ENCODE peak calls at places on chromosome 2, in ten cellular contexts. One of them, this sample, is unnamed.

GRCh38 chr2:77018219-77018618 is 504.0 kb downstream of the LRRTM4 start:
- DNase-seq in H4: no peak
- DNase-seq in iris pigment epithelial cell: peak; percentile 42
- DNase-seq in GM04504: no peak
- DNase-seq in HT1080: no peak
- DNase-seq in activated T-helper 1 cell treated with anti-CD3 and anti-CD28 coated beads, Interleukin-2, amount 50 U/mL, for 16 hours: no peak
- DNase-seq in mammary epithelial cell: no peak
- DNase-seq in ACHN: peak; percentile 14
- DNase-seq in nucleus accumbens: no peak
- DNase-seq in astrocyte of the spinal cord: no peak
- DNase-seq in this sample: no peak

GRCh38 chr2:168424112-168424951 is 31.7 kb upstream of the CERS6 start:
- DNase-seq in GM04504: no peak
- DNase-seq in activated T-helper 1 cell treated with anti-CD3 and anti-CD28 coated beads, Interleukin-2, amount 50 U/mL, for 16 hours: no peak
- DNase-seq in iris pigment epithelial cell: peak; percentile 77
- DNase-seq in H4: no peak
- DNase-seq in nucleus accumbens: no peak
- DNase-seq in HT1080: peak; percentile 10
- DNase-seq in astrocyte of the spinal cord: peak; percentile 68
- DNase-seq in ACHN: no peak
- DNase-seq in mammary epithelial cell: no peak
- DNase-seq in this sample: no peak

GRCh38 chr2:217899231-217900009 is 103.4 kb downstream of the TNS1 start:
- DNase-seq in ACHN: peak; percentile 89
- DNase-seq in nucleus accumbens: no peak
- DNase-seq in HT1080: peak; percentile 91
- DNase-seq in H4: peak; percentile 78
- DNase-seq in GM04504: peak; percentile 76
- DNase-seq in activated T-helper 1 cell treated with anti-CD3 and anti-CD28 coated beads, Interleukin-2, amount 50 U/mL, for 16 hours: no peak
- DNase-seq in mammary epithelial cell: peak; percentile 76
- DNase-seq in astrocyte of the spinal cord: peak; percentile 67
- DNase-seq in iris pigment epithelial cell: peak; percentile 92
- DNase-seq in this sample: peak; percentile 54

GRCh38 chr2:29487967-29488550 is 372.8 kb downstream of the CLIP4 start:
- DNase-seq in nucleus accumbens: no peak
- DNase-seq in H4: no peak
- DNase-seq in iris pigment epithelial cell: peak; percentile 60
- DNase-seq in activated T-helper 1 cell treated with anti-CD3 and anti-CD28 coated beads, Interleukin-2, amount 50 U/mL, for 16 hours: no peak
- DNase-seq in HT1080: no peak
- DNase-seq in astrocyte of the spinal cord: no peak
- DNase-seq in GM04504: no peak
- DNase-seq in mammary epithelial cell: no peak
- DNase-seq in ACHN: no peak
- DNase-seq in this sample: no peak

GRCh38 chr2:187528042-187528441 is 26.2 kb downstream of the TFPI start:
- DNase-seq in activated T-helper 1 cell treated with anti-CD3 and anti-CD28 coated beads, Interleukin-2, amount 50 U/mL, for 16 hours: no peak
- DNase-seq in H4: no peak
- DNase-seq in nucleus accumbens: no peak
- DNase-seq in astrocyte of the spinal cord: no peak
- DNase-seq in mammary epithelial cell: no peak
- DNase-seq in HT1080: no peak
- DNase-seq in GM04504: no peak
- DNase-seq in ACHN: no peak
- DNase-seq in iris pigment epithelial cell: no peak
- DNase-seq in this sample: no peak

GRCh38 chr2:64888591-64889309 is 100.4 kb upstream of the SLC1A4 start:
- DNase-seq in HT1080: peak; percentile 71
- DNase-seq in H4: peak; percentile 40
- DNase-seq in nucleus accumbens: no peak
- DNase-seq in iris pigment epithelial cell: peak; percentile 70
- DNase-seq in GM04504: peak; percentile 32
- DNase-seq in ACHN: peak; percentile 78
- DNase-seq in mammary epithelial cell: peak; percentile 80
- DNase-seq in astrocyte of the spinal cord: peak; percentile 49
- DNase-seq in activated T-helper 1 cell treated with anti-CD3 and anti-CD28 coated beads, Interleukin-2, amount 50 U/mL, for 16 hours: no peak
- DNase-seq in this sample: no peak

GRCh38 chr2:46315103-46315890 is 18.1 kb downstream of the EPAS1 start:
- DNase-seq in HT1080: peak; percentile 98
- DNase-seq in H4: peak; percentile 95
- DNase-seq in GM04504: peak; percentile 96
- DNase-seq in ACHN: peak; percentile 94
- DNase-seq in astrocyte of the spinal cord: peak; percentile 94
- DNase-seq in mammary epithelial cell: peak; percentile 98
- DNase-seq in nucleus accumbens: no peak
- DNase-seq in iris pigment epithelial cell: peak; percentile 98
- DNase-seq in activated T-helper 1 cell treated with anti-CD3 and anti-CD28 coated beads, Interleukin-2, amount 50 U/mL, for 16 hours: no peak
- DNase-seq in this sample: no peak

GRCh38 chr2:204645018-204645775 is 99.9 kb downstream of the PARD3B start:
- DNase-seq in nucleus accumbens: no peak
- DNase-seq in iris pigment epithelial cell: peak; percentile 56
- DNase-seq in HT1080: peak; percentile 55
- DNase-seq in astrocyte of the spinal cord: peak; percentile 32
- DNase-seq in GM04504: no peak
- DNase-seq in activated T-helper 1 cell treated with anti-CD3 and anti-CD28 coated beads, Interleukin-2, amount 50 U/mL, for 16 hours: no peak
- DNase-seq in mammary epithelial cell: peak; percentile 11
- DNase-seq in H4: peak; percentile 41
- DNase-seq in ACHN: peak; percentile 8
- DNase-seq in this sample: no peak

GRCh38 chr2:20525041-20526035 is 78.5 kb downstream of the RHOB start:
- DNase-seq in ACHN: no peak
- DNase-seq in GM04504: no peak
- DNase-seq in H4: peak; percentile 42
- DNase-seq in mammary epithelial cell: peak; percentile 44
- DNase-seq in nucleus accumbens: no peak
- DNase-seq in HT1080: peak; percentile 43
- DNase-seq in astrocyte of the spinal cord: peak; percentile 58
- DNase-seq in iris pigment epithelial cell: peak; percentile 58
- DNase-seq in activated T-helper 1 cell treated with anti-CD3 and anti-CD28 coated beads, Interleukin-2, amount 50 U/mL, for 16 hours: no peak
- DNase-seq in this sample: no peak

GRCh38 chr2:95278051-95278471 is 3.8 kb downstream of the PROM2 start:
- DNase-seq in GM04504: peak; percentile 42
- DNase-seq in nucleus accumbens: no peak
- DNase-seq in H4: peak; percentile 68
- DNase-seq in mammary epithelial cell: peak; percentile 91
- DNase-seq in HT1080: peak; percentile 73
- DNase-seq in astrocyte of the spinal cord: peak; percentile 77
- DNase-seq in ACHN: peak; percentile 75
- DNase-seq in iris pigment epithelial cell: peak; percentile 68
- DNase-seq in activated T-helper 1 cell treated with anti-CD3 and anti-CD28 coated beads, Interleukin-2, amount 50 U/mL, for 16 hours: no peak
- DNase-seq in this sample: no peak

GRCh38 chr2:27582129-27582694 is 630 bp upstream of the ZNF512 start:
- DNase-seq in activated T-helper 1 cell treated with anti-CD3 and anti-CD28 coated beads, Interleukin-2, amount 50 U/mL, for 16 hours: no peak
- DNase-seq in ACHN: no peak
- DNase-seq in iris pigment epithelial cell: no peak
- DNase-seq in GM04504: no peak
- DNase-seq in HT1080: no peak
- DNase-seq in H4: no peak
- DNase-seq in astrocyte of the spinal cord: no peak
- DNase-seq in mammary epithelial cell: no peak
- DNase-seq in nucleus accumbens: no peak
- DNase-seq in this sample: no peak

GRCh38 chr2:168456526-168457176 is 579 bp downstream of the CERS6 start:
- DNase-seq in nucleus accumbens: peak; percentile 18
- DNase-seq in H4: no peak
- DNase-seq in HT1080: no peak
- DNase-seq in activated T-helper 1 cell treated with anti-CD3 and anti-CD28 coated beads, Interleukin-2, amount 50 U/mL, for 16 hours: no peak
- DNase-seq in GM04504: no peak
- DNase-seq in astrocyte of the spinal cord: peak; percentile 29
- DNase-seq in iris pigment epithelial cell: peak; percentile 42
- DNase-seq in ACHN: peak; percentile 58
- DNase-seq in mammary epithelial cell: peak; percentile 42
- DNase-seq in this sample: peak; percentile 62

This sample was measured in mesothelial cell of epicardium.